ENCODE peak calls at places on chromosomes 16 and 17, in nine cellular contexts. One of them, this sample, is unnamed.

GRCh38 chr16:10333321-10334032 is 52.4 kb upstream of the ATF7IP2 start:
- DNase-seq in HCT116: no peak
- DNase-seq in A549: no peak
- DNase-seq in K562: no peak
- DNase-seq in Panc1: no peak
- DNase-seq in GM12878: no peak
- DNase-seq in HL-60: no peak
- DNase-seq in HepG2: no peak
- DNase-seq in SK-N-SH: no peak
- DNase-seq in this sample: no peak

GRCh38 chr17:40559954-40560591 is 5.2 kb downstream of the CCR7 start:
- DNase-seq in HCT116: peak
- DNase-seq in A549: peak
- DNase-seq in K562: peak
- DNase-seq in Panc1: peak
- DNase-seq in GM12878: peak
- DNase-seq in HL-60: peak
- DNase-seq in HepG2: peak
- DNase-seq in SK-N-SH: peak
- DNase-seq in this sample: peak

GRCh38 chr17:56891751-56892150 is 22.1 kb downstream of the TRIM25 start:
- DNase-seq in HCT116: no peak
- DNase-seq in A549: peak
- DNase-seq in K562: peak
- DNase-seq in Panc1: no peak
- DNase-seq in GM12878: no peak
- DNase-seq in HL-60: no peak
- DNase-seq in HepG2: no peak
- DNase-seq in SK-N-SH: peak
- DNase-seq in this sample: peak

GRCh38 chr17:71530227-71530626 is 590.6 kb upstream of the SOX9 start:
- DNase-seq in HCT116: no peak
- DNase-seq in A549: no peak
- DNase-seq in K562: no peak
- DNase-seq in Panc1: no peak
- DNase-seq in GM12878: no peak
- DNase-seq in HL-60: no peak
- DNase-seq in HepG2: no peak
- DNase-seq in SK-N-SH: no peak
- DNase-seq in this sample: no peak

GRCh38 chr16:11439790-11440656 is 94.8 kb downstream of the RMI2 start:
- DNase-seq in HCT116: no peak
- DNase-seq in A549: peak
- DNase-seq in K562: no peak
- DNase-seq in Panc1: no peak
- DNase-seq in GM12878: no peak
- DNase-seq in HL-60: no peak
- DNase-seq in HepG2: peak
- DNase-seq in SK-N-SH: no peak
- DNase-seq in this sample: peak

GRCh38 chr17:57784226-57784895 is 39.3 kb upstream of the CCDC182 start:
- DNase-seq in HCT116: no peak
- DNase-seq in A549: no peak
- DNase-seq in K562: no peak
- DNase-seq in Panc1: no peak
- DNase-seq in GM12878: no peak
- DNase-seq in HL-60: no peak
- DNase-seq in HepG2: no peak
- DNase-seq in SK-N-SH: no peak
- DNase-seq in this sample: no peak

GRCh38 chr17:74713199-74713755 is 554 bp upstream of the CD300LF start:
- DNase-seq in HCT116: no peak
- DNase-seq in A549: no peak
- DNase-seq in K562: no peak
- DNase-seq in Panc1: no peak
- DNase-seq in GM12878: no peak
- DNase-seq in HL-60: no peak
- DNase-seq in HepG2: no peak
- DNase-seq in SK-N-SH: no peak
- DNase-seq in this sample: no peak

GRCh38 chr17:61002316-61002736 is 324.7 kb downstream of the BCAS3 start:
- DNase-seq in HCT116: peak
- DNase-seq in A549: peak
- DNase-seq in K562: peak
- DNase-seq in Panc1: no peak
- DNase-seq in GM12878: no peak
- DNase-seq in HL-60: no peak
- DNase-seq in HepG2: peak
- DNase-seq in SK-N-SH: peak
- DNase-seq in this sample: peak

GRCh38 chr17:46085522-46085921 is 86.5 kb downstream of the STH start:
- DNase-seq in HCT116: no peak
- DNase-seq in A549: no peak
- DNase-seq in K562: no peak
- DNase-seq in Panc1: no peak
- DNase-seq in GM12878: no peak
- DNase-seq in HL-60: no peak
- DNase-seq in HepG2: no peak
- DNase-seq in SK-N-SH: no peak
- DNase-seq in this sample: no peak

GRCh38 chr17:58156839-58157803 is 8.9 kb downstream of the OR4D1 start:
- DNase-seq in HCT116: no peak
- DNase-seq in A549: peak
- DNase-seq in K562: peak
- DNase-seq in Panc1: no peak
- DNase-seq in GM12878: no peak
- DNase-seq in HL-60: no peak
- DNase-seq in HepG2: no peak
- DNase-seq in SK-N-SH: peak
- DNase-seq in this sample: peak

GRCh38 chr16:324451-325334 is 27.8 kb downstream of the AXIN1 start:
- DNase-seq in HCT116: no peak
- DNase-seq in A549: no peak
- DNase-seq in K562: peak
- DNase-seq in Panc1: no peak
- DNase-seq in GM12878: no peak
- DNase-seq in HL-60: no peak
- DNase-seq in HepG2: no peak
- DNase-seq in SK-N-SH: no peak
- DNase-seq in this sample: peak

GRCh38 chr16:74224828-74225227 is 71.8 kb upstream of the PSMD7 start:
- DNase-seq in HCT116: no peak
- DNase-seq in A549: no peak
- DNase-seq in K562: no peak
- DNase-seq in Panc1: no peak
- DNase-seq in GM12878: no peak
- DNase-seq in HL-60: no peak
- DNase-seq in HepG2: no peak
- DNase-seq in SK-N-SH: no peak
- DNase-seq in this sample: no peak

GRCh38 chr17:31907342-31907975 is 6.0 kb upstream of the UTP6 start:
- DNase-seq in HCT116: no peak
- DNase-seq in A549: no peak
- DNase-seq in K562: no peak
- DNase-seq in Panc1: no peak
- DNase-seq in GM12878: no peak
- DNase-seq in HL-60: no peak
- DNase-seq in HepG2: no peak
- DNase-seq in SK-N-SH: no peak
- DNase-seq in this sample: no peak

GRCh38 chr17:50604470-50604869 is 30.2 kb upstream of the ABCC3 start:
- DNase-seq in HCT116: no peak
- DNase-seq in A549: no peak
- DNase-seq in K562: no peak
- DNase-seq in Panc1: no peak
- DNase-seq in GM12878: no peak
- DNase-seq in HL-60: no peak
- DNase-seq in HepG2: no peak
- DNase-seq in SK-N-SH: peak
- DNase-seq in this sample: peak

GRCh38 chr17:238071-238963 is 56.9 kb upstream of the DOC2B start:
- DNase-seq in HCT116: no peak
- DNase-seq in A549: no peak
- DNase-seq in K562: no peak
- DNase-seq in Panc1: no peak
- DNase-seq in GM12878: no peak
- DNase-seq in HL-60: no peak
- DNase-seq in HepG2: no peak
- DNase-seq in SK-N-SH: no peak
- DNase-seq in this sample: no peak

GRCh38 chr17:61388561-61389356 is 10.9 kb upstream of the TBX2 start:
- DNase-seq in HCT116: no peak
- DNase-seq in A549: no peak
- DNase-seq in K562: no peak
- DNase-seq in Panc1: no peak
- DNase-seq in GM12878: no peak
- DNase-seq in HL-60: no peak
- DNase-seq in HepG2: no peak
- DNase-seq in SK-N-SH: no peak
- DNase-seq in this sample: no peak

GRCh38 chr17:33972756-33973155 is 282.3 kb upstream of the CCL2 start:
- DNase-seq in HCT116: no peak
- DNase-seq in A549: no peak
- DNase-seq in K562: no peak
- DNase-seq in Panc1: no peak
- DNase-seq in GM12878: no peak
- DNase-seq in HL-60: no peak
- DNase-seq in HepG2: no peak
- DNase-seq in SK-N-SH: no peak
- DNase-seq in this sample: no peak

DNA sequence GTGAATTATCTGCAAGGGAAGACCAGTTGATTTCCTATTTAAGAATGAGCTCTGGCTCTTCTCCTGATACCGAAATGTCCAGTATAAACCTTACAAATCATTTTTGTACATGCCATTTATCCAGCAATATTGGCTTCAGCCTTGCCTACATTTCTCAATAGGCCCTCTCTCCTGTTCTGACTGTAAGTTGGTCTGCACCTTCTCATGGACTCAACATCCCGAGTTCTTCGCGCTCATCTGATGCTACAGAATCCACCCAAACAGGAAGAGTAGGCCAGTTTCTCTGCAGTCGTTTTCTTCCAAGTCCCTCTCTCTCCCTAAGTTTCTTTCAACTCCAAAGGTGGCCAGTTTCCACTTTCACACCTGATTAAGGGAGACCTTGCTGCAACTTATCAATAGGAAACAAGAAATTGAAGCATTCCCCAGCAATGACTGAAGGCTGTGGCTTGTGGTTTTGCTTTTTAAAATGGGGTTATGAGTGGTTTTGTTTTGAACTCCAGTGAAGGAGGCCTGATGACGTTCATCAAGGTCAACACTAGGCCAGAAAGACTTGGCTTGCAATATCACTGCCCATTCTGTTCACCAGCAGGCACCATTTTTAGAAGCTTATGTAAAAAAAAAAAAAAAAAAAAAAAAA is 383.0 kb downstream of the MAF start:
- DNase-seq in HCT116: no peak
- DNase-seq in A549: no peak
- DNase-seq in K562: no peak
- DNase-seq in Panc1: no peak
- DNase-seq in GM12878: no peak
- DNase-seq in HL-60: no peak
- DNase-seq in HepG2: no peak
- DNase-seq in SK-N-SH: no peak
- DNase-seq in this sample: no peak
- TF ChIP-seq REST in HCT116: no peak
- TF ChIP-seq REST in A549: no peak
- TF ChIP-seq REST in K562: no peak
- TF ChIP-seq REST in Panc1: no peak
- TF ChIP-seq REST in GM12878: no peak
- TF ChIP-seq REST in HL-60: no peak
- TF ChIP-seq REST in HepG2: no peak
- TF ChIP-seq REST in SK-N-SH: no peak
- TF ChIP-seq REST in this sample: no peak

GRCh38 chr16:28537076-28537475 is 1.7 kb downstream of the NUPR1 start:
- DNase-seq in HCT116: no peak
- DNase-seq in A549: no peak
- DNase-seq in K562: no peak
- DNase-seq in Panc1: no peak
- DNase-seq in GM12878: no peak
- DNase-seq in HL-60: no peak
- DNase-seq in HepG2: peak
- DNase-seq in SK-N-SH: no peak
- DNase-seq in this sample: no peak
- TF ChIP-seq REST in HCT116: no peak
- TF ChIP-seq REST in A549: no peak
- TF ChIP-seq REST in K562: no peak
- TF ChIP-seq REST in Panc1: no peak
- TF ChIP-seq REST in GM12878: no peak
- TF ChIP-seq REST in HL-60: no peak
- TF ChIP-seq REST in HepG2: no peak
- TF ChIP-seq REST in SK-N-SH: no peak
- TF ChIP-seq REST in this sample: no peak

GRCh38 chr17:38748329-38749221 is at the start of gene PCGF2:
- DNase-seq in HCT116: peak
- DNase-seq in A549: peak
- DNase-seq in K562: peak
- DNase-seq in Panc1: no peak
- DNase-seq in GM12878: no peak
- DNase-seq in HL-60: peak
- DNase-seq in HepG2: peak
- DNase-seq in SK-N-SH: peak
- DNase-seq in this sample: peak
- TF ChIP-seq REST in HCT116: no peak
- TF ChIP-seq REST in A549: peak
- TF ChIP-seq REST in K562: no peak
- TF ChIP-seq REST in Panc1: no peak
- TF ChIP-seq REST in GM12878: no peak
- TF ChIP-seq REST in HL-60: no peak
- TF ChIP-seq REST in HepG2: no peak
- TF ChIP-seq REST in SK-N-SH: no peak
- TF ChIP-seq REST in this sample: no peak

DNA sequence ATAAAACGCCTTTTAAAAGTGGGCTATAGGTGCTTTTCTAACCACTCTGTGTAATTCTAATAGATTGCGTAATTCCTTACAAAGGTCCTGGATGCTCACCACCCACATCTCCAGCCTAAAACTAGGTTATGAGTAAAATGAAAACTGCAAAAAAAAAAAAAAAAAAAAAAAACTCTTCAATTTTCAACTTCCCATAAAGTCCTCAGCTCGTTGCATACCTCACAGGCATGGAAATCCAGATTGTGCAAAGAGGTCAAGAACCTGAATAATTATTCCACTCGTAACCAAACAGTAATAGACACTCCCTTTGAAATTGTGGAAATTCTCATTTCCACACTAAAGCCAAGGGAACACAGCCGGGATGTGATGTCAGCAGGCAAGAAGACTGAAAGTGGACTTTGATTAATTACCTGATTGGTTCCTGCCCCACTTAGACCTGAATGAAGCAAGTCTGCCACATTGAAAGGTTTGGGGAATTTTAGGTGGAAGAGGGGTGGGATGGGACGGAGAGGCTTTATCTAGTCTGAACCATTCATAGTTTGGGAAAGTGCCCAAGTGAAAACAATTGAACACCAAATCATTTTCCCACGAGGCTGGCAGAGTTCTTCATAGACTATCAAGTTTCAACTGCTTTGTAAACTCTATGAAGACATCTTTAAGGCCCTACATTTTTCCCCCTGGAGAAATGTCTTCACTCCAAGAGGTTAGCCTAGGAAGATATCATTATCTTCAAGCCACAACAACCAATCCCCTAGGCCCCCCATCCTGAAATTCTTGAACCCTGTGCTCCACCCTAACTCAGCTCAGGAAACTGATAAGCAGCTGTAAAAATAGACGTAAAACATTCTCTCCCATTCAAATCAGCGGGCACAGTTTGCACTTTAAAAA is 49.1 kb upstream of the TANC2 start:
- DNase-seq in HCT116: no peak
- DNase-seq in A549: no peak
- DNase-seq in K562: peak
- DNase-seq in Panc1: no peak
- DNase-seq in GM12878: no peak
- DNase-seq in HL-60: no peak
- DNase-seq in HepG2: no peak
- DNase-seq in SK-N-SH: no peak
- DNase-seq in this sample: no peak
- TF ChIP-seq REST in HCT116: no peak
- TF ChIP-seq REST in A549: no peak
- TF ChIP-seq REST in K562: no peak
- TF ChIP-seq REST in Panc1: no peak
- TF ChIP-seq REST in GM12878: no peak
- TF ChIP-seq REST in HL-60: no peak
- TF ChIP-seq REST in HepG2: no peak
- TF ChIP-seq REST in SK-N-SH: no peak
- TF ChIP-seq REST in this sample: no peak

This sample was measured in GM23338.